ENCODE peak calls at places on chromosomes 3 and 15, in ten cellular contexts. F is ovary, H is IMR-90, E is stomach, D is breast epithelium, L is tibial nerve, J is thyroid gland, P is A549, V is sigmoid colon, I is K562. B is an unnamed sample.

GRCh38 chr3:126124896-126125295 is 41.0 kb upstream of the SLC41A3 start:
- DNase-seq in H (no peak), I (no peak), D (no peak), J (no peak), P (no peak), F (no peak), L (no peak), V (peak), E (peak), B (no peak)

GRCh38 chr3:53236112-53236841 is 19.5 kb downstream of the TKT start:
- DNase-seq in H (peak), F (peak), J (peak), I (peak), D (no peak), V (peak), P (peak), L (peak), E (peak), B (peak)

GRCh38 chr3:139906441-139906840 is 28.5 kb upstream of the CLSTN2 start:
- DNase-seq in P (peak), D (no peak), J (no peak), E (no peak), L (no peak), H (peak), I (peak), V (no peak), F (no peak), B (peak)

GRCh38 chr3:169345662-169346331 is 317.7 kb downstream of the MECOM start:
- DNase-seq in I (no peak), L (no peak), D (no peak), J (no peak), V (no peak), P (no peak), H (no peak), F (no peak), E (no peak), B (no peak)

GRCh38 chr3:39133093-39133490 is 20.3 kb downstream of the CSRNP1 start:
- DNase-seq in P (no peak), F (no peak), V (peak), H (no peak), D (peak), E (no peak), L (no peak), I (no peak), J (no peak), B (no peak)

GRCh38 chr15:48177383-48177874 is 666 bp downstream of the MYEF2 start:
- DNase-seq in E (no peak), L (no peak), D (no peak), P (peak), F (no peak), J (peak), I (no peak), V (no peak), H (peak), B (peak)

GRCh38 chr3:136893848-136894443 is 31.9 kb downstream of the NCK1 start:
- DNase-seq in P (no peak), F (no peak), J (no peak), V (no peak), H (peak), D (no peak), I (no peak), L (no peak), E (no peak), B (no peak)

GRCh38 chr3:47404955-47405790 is 24.4 kb downstream of the PTPN23 start:
- DNase-seq in V (peak), J (peak), H (no peak), I (peak), D (no peak), E (peak), F (peak), L (peak), P (no peak), B (no peak)

GRCh38 chr3:170007031-170007663 is 30.6 kb upstream of the GPR160 start:
- DNase-seq in F (no peak), H (peak), J (no peak), E (no peak), D (no peak), L (peak), P (no peak), V (no peak), I (peak), B (no peak)

GRCh38 chr15:61195116-61196002 is 33.7 kb downstream of the RORA start:
- DNase-seq in L (peak), I (peak), P (peak), F (no peak), H (peak), V (no peak), J (no peak), E (no peak), D (no peak), B (peak)

GRCh38 chr3:156321934-156322333 is 201.6 kb downstream of the KCNAB1 start:
- DNase-seq in E (no peak), V (no peak), D (no peak), P (no peak), L (no peak), F (no peak), J (no peak), I (no peak), H (no peak), B (no peak)

GRCh38 chr15:72169921-72170611 is 27.5 kb downstream of the GRAMD2A start:
- DNase-seq in I (no peak), D (peak), E (peak), P (no peak), J (no peak), L (no peak), F (no peak), V (no peak), H (no peak), B (no peak)

GRCh38 chr3:141913150-141913811 is 36.8 kb downstream of the ATP1B3 start:
- DNase-seq in L (peak), P (peak), J (peak), D (no peak), I (peak), V (no peak), F (no peak), E (no peak), H (peak), B (peak)

GRCh38 chr15:56467626-56468025 is 2.7 kb upstream of the MNS1 start:
- DNase-seq in J (no peak), E (no peak), H (no peak), L (no peak), V (no peak), D (no peak), P (no peak), I (no peak), F (no peak), B (no peak)

GRCh38 chr3:50651875-50652529 is 22.7 kb upstream of the DOCK3 start:
- DNase-seq in P (no peak), H (no peak), E (no peak), F (no peak), V (no peak), D (no peak), J (peak), I (no peak), L (no peak), B (no peak)

GRCh38 chr3:29226709-29227108 is 54.2 kb upstream of the RBMS3 start:
- DNase-seq in V (no peak), D (no peak), P (no peak), J (peak), H (peak), F (no peak), L (no peak), I (no peak), E (no peak), B (no peak)

GRCh38 chr3:52143156-52143555 is 11.1 kb downstream of the POC1A start:
- DNase-seq in V (no peak), F (no peak), E (no peak), L (no peak), H (no peak), I (no peak), J (no peak), P (no peak), D (no peak), B (no peak)

GRCh38 chr15:60137711-60138396 is 133.7 kb downstream of the FOXB1 start:
- DNase-seq in H (no peak), L (no peak), E (no peak), D (no peak), P (no peak), I (no peak), J (no peak), F (no peak), V (no peak), B (peak)

GRCh38 chr15:76035593-76035992 is 23.4 kb upstream of the NRG4 start:
- DNase-seq in D (no peak), P (no peak), V (no peak), I (no peak), J (no peak), H (no peak), E (no peak), L (no peak), F (no peak), B (no peak)

GRCh38 chr15:76034111-76034510 is 21.9 kb upstream of the NRG4 start:
- DNase-seq in J (no peak), E (no peak), H (no peak), D (no peak), F (no peak), P (no peak), L (no peak), I (no peak), V (no peak), B (no peak)

GRCh38 chr15:76033438-76033837 is 21.2 kb upstream of the NRG4 start:
- DNase-seq in L (no peak), J (no peak), P (no peak), E (no peak), H (no peak), V (no peak), I (no peak), D (no peak), F (no peak), B (no peak)

GRCh38 chr15:76032046-76032445 is 19.8 kb upstream of the NRG4 start:
- DNase-seq in J (no peak), V (no peak), P (no peak), E (no peak), I (no peak), D (no peak), F (no peak), H (no peak), L (no peak), B (no peak)
- TF ChIP-seq POLR2A in J (no peak), V (no peak), P (no peak), E (no peak), I (no peak), D (no peak), F (no peak), H (no peak), L (no peak), B (no peak)

DNA sequence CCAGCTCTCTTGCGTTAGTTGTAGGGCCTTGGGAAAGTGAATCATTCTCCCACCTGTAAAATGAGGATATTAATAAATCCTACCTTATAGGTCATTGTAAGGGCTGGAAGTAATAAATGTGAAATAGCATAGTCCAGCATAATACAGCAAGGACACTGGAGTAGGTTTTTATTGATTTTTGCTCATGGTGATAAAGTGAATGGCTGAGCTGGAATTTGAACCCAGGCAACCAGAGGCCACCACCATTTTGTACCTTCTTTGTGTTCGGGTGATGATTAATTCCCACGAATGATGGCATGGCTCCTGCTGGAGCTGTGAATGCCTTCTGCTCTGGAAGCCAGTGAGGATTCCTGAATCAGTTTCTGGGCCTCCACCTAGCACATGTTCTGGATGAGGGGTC is 31.8 kb downstream of the CTSH start:
- DNase-seq in J (no peak), F (no peak), H (no peak), V (no peak), L (no peak), E (no peak), P (no peak), I (no peak), D (no peak), B (no peak)
- TF ChIP-seq POLR2A in J (no peak), F (no peak), H (no peak), V (no peak), L (no peak), E (no peak), P (no peak), I (no peak), D (no peak), B (no peak)

GRCh38 chr15:83112959-83113299 is 5.5 kb downstream of the TM6SF1 start:
- DNase-seq in H (no peak), J (peak), P (no peak), I (no peak), E (no peak), L (no peak), V (no peak), D (no peak), F (no peak), B (no peak)
- TF ChIP-seq POLR2A in H (no peak), J (no peak), P (no peak), I (no peak), E (no peak), L (no peak), V (no peak), D (no peak), F (no peak), B (no peak)

GRCh38 chr3:106251160-106251892 is 382.5 kb upstream of the CBLB start:
- DNase-seq in J (no peak), D (no peak), H (no peak), E (no peak), V (no peak), I (peak), F (no peak), L (no peak), P (no peak), B (no peak)

GRCh38 chr3:106257172-106257571 is 388.4 kb upstream of the CBLB start:
- DNase-seq in V (no peak), L (no peak), I (no peak), H (no peak), P (no peak), F (no peak), D (no peak), J (no peak), E (no peak), B (no peak)

GRCh38 chr3:106255870-106256248 is 387.0 kb upstream of the CBLB start:
- DNase-seq in I (peak), H (no peak), V (no peak), P (no peak), F (no peak), E (no peak), J (no peak), D (no peak), L (no peak), B (no peak)

GRCh38 chr3:106261396-106261795 is 392.6 kb upstream of the CBLB start:
- DNase-seq in L (no peak), F (no peak), P (no peak), H (peak), J (no peak), E (no peak), I (no peak), D (no peak), V (no peak), B (no peak)

GRCh38 chr3:106256249-106256957 is 387.6 kb upstream of the CBLB start:
- DNase-seq in P (no peak), I (no peak), L (no peak), H (no peak), E (no peak), F (no peak), J (no peak), V (no peak), D (no peak), B (no peak)
- TF ChIP-seq POLR2A in P (no peak), I (no peak), L (no peak), H (no peak), E (no peak), F (no peak), J (no peak), V (no peak), D (no peak), B (no peak)

GRCh38 chr15:42158941-42159340 is 2.5 kb upstream of the PLA2G4F start:
- DNase-seq in P (no peak), I (no peak), E (peak), F (no peak), H (no peak), J (no peak), L (no peak), D (no peak), V (no peak), B (no peak)

GRCh38 chr15:42159381-42160015 is 3.1 kb upstream of the PLA2G4F start:
- DNase-seq in E (peak), F (peak), L (no peak), H (no peak), D (no peak), P (no peak), V (no peak), I (no peak), J (peak), B (no peak)

GRCh38 chr15:42156266-42156922 is at the start of gene PLA2G4F:
- DNase-seq in V (no peak), E (peak), H (no peak), L (no peak), I (no peak), P (no peak), J (peak), D (peak), F (no peak), B (no peak)

GRCh38 chr15:42157381-42157780 is 945 bp upstream of the PLA2G4F start:
- DNase-seq in L (no peak), J (no peak), F (no peak), E (peak), H (no peak), D (no peak), I (no peak), P (no peak), V (no peak), B (no peak)

DNA sequence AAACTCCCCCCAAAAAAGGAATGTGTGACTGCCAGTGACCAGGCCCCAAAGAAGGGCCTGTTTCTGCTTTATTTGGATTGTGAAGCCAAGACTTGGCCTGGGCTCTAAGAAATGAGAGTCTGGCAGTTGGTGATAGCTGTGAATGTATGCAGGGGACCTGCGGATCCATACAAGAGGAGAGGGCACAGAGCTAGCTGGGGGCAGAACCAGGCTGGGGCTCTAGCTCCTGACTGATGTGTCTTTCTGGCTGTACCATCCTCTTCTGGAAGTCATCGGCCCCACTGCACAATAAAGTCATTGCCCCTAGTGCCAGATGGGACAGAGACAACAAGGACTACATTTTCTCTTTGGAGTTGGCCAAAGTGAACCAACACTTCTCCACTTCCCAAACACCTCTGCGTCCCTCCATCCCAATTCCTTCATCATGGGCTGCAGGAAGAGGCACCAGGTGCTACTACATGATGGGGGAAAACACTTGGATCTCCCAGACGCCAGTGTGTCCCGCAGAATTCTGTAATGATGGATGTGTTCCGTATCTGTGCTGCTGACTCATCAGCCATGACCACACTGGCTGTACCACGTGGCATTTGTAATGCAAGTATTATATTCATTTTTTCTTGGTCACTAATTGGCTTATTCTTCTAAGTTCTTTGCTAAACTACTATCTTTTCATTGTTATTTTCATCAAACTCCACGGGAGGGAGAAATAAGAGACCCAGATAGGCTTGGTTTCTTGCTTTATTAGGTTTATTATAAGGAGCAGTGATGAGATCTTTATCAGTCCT is 1.7 kb upstream of the PLA2G4F start:
- DNase-seq in J (no peak), V (no peak), D (no peak), F (no peak), E (peak), L (no peak), I (peak), H (peak), P (no peak), B (peak)
- TF ChIP-seq POLR2A in J (no peak), V (no peak), D (no peak), F (no peak), E (no peak), L (no peak), I (no peak), H (no peak), P (no peak), B (no peak)

DNA sequence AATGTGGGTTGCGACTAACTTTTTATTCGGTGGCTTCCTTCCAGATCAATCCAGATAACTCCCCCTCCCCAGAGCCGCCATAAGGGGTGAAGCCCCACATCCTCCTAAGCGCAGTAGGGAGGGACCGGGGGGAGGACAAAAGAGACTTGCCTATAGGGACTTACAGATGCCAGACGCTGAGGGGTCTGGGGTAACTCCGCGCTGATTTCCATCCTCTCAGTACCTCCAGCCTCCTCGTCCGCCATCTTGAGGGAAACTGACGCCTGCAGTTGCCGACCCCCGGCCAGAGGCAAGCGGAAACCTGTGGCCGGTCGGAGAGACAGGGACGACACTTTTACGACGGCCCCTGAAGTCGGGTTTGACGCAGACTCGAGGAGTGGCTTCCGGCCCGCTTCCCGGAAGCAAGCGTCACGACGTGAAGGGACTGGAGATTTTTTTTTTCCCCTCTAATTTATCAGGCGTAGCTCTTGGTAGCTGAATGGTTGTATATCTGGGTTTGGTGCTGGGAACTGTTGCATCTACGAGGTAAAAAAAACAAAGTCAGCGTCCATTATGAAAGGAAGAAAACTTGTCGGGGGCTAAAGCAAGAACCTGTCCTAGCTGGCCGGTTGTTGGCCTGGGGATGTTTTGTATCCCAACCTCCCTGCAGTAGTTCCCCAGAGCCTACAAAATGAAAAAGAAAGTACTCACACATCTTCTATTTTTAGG is at the start of gene UBR1:
- DNase-seq in V (peak), I (peak), F (peak), D (peak), H (peak), L (peak), J (peak), P (peak), E (peak), B (peak)
- TF ChIP-seq POLR2A in V (peak), I (peak), F (peak), D (peak), H (peak), L (peak), J (no peak), P (peak), E (peak), B (peak)

DNA sequence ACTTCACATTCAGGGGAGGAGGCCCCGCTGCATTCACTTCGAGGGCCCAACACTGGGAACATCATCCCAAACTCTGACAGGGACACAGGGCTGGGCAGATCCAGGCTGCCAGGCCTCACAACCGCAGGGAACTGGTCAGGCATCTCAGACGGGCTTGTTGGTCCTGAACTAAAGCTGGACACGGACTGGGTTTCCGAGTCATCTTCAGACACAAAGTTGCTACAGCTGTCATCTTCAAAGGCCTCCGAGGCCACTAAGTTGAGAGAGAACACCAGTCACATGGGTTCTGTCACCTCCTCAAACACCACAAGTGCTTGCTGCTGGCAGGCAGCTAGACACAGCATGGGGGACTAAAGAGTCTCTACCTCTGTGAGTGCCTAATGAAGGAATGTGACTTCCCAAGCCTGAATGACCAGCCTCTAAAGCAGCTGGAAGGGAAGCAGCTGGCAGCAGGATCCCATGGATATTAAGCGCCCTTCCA is 50.9 kb downstream of the CAPN7 start:
- DNase-seq in I (no peak), H (no peak), F (no peak), D (no peak), E (no peak), J (peak), V (no peak), L (no peak), P (no peak), B (no peak)
- TF ChIP-seq POLR2A in I (peak), H (no peak), F (no peak), D (no peak), E (no peak), J (no peak), V (no peak), L (no peak), P (no peak), B (no peak)